ENCODE peak calls at places on chromosome 1, in eight cellular contexts. U, K, N, A, R, G, J and C are unnamed samples.

GRCh38 chr1:17239420-17239819 is 9.5 kb upstream of the PADI3 start:
- DNase-seq in G (peak), A (peak), U (no peak), N (peak), K (no peak), J (peak), R (peak), C (peak)

GRCh38 chr1:156949127-156949526 is 28.7 kb downstream of the LRRC71 start:
- DNase-seq in J (no peak), N (no peak), G (no peak), U (no peak), A (no peak), R (no peak), K (no peak), C (no peak)

GRCh38 chr1:111971396-111971795 is 18.1 kb downstream of the KCND3 start:
- DNase-seq in J (no peak), R (no peak), G (no peak), N (no peak), U (no peak), A (no peak), K (no peak), C (no peak)

GRCh38 chr1:1286313-1287261 is 6.4 kb downstream of the SCNN1D start:
- DNase-seq in R (peak), J (no peak), K (no peak), N (no peak), A (no peak), G (no peak), U (no peak), C (no peak)

GRCh38 chr1:229271448-229272120 is 673 bp downstream of the RAB4A start:
- DNase-seq in K (no peak), U (peak), N (no peak), R (no peak), A (no peak), G (peak), J (no peak), C (peak)

GRCh38 chr1:156385534-156386031 is 16.6 kb downstream of the RHBG start:
- DNase-seq in K (peak), R (peak), U (peak), A (peak), G (peak), N (peak), J (peak), C (peak)

GRCh38 chr1:208160259-208160819 is 83.8 kb downstream of the PLXNA2 start:
- DNase-seq in U (no peak), R (no peak), G (no peak), J (no peak), N (no peak), A (no peak), K (peak), C (no peak)

GRCh38 chr1:62424412-62424811 is 12.4 kb upstream of the USP1 start:
- DNase-seq in G (no peak), R (no peak), N (peak), A (no peak), K (no peak), J (no peak), U (no peak), C (no peak)

GRCh38 chr1:71399594-71399993 is 318.8 kb upstream of the ZRANB2 start:
- DNase-seq in J (no peak), G (no peak), R (no peak), K (no peak), N (no peak), A (no peak), U (no peak), C (no peak)

GRCh38 chr1:150346316-150346715 is 17.6 kb upstream of the RPRD2 start:
- DNase-seq in R (no peak), A (no peak), U (no peak), K (no peak), J (no peak), N (no peak), G (no peak), C (no peak)

GRCh38 chr1:193614817-193615216 is 428.4 kb upstream of the B3GALT2 start:
- DNase-seq in A (peak), U (no peak), N (no peak), K (no peak), J (peak), R (no peak), G (peak), C (peak)

GRCh38 chr1:169312084-169312954 is 55.3 kb downstream of the NME7 start:
- DNase-seq in U (peak), G (peak), R (peak), A (no peak), J (peak), N (no peak), K (no peak), C (peak)

GRCh38 chr1:8349473-8349865 is 31.6 kb downstream of the SLC45A1 start:
- DNase-seq in N (no peak), G (no peak), K (no peak), U (no peak), J (no peak), R (no peak), A (no peak), C (no peak)

GRCh38 chr1:143735764-143736461 is 235.9 kb downstream of the FAM72C start:
- DNase-seq in R (no peak), J (no peak), U (no peak), A (peak), N (no peak), G (no peak), K (no peak), C (peak)

GRCh38 chr1:34787461-34788420 is 5.1 kb upstream of the GJA4 start:
- DNase-seq in G (no peak), K (no peak), N (no peak), U (no peak), A (no peak), J (no peak), R (peak), C (peak)

GRCh38 chr1:25028910-25029599 is 99.0 kb upstream of the RUNX3 start:
- DNase-seq in U (no peak), N (no peak), R (no peak), J (no peak), G (no peak), K (no peak), A (peak), C (peak)

GRCh38 chr1:32753532-32754281 is 51.1 kb upstream of the SYNC start:
- DNase-seq in U (peak), J (no peak), G (peak), N (no peak), K (peak), R (peak), A (peak), C (peak)

GRCh38 chr1:67749844-67750689 is 65.1 kb downstream of the GADD45A start:
- DNase-seq in N (no peak), R (peak), G (peak), U (no peak), A (no peak), K (no peak), J (peak), C (no peak)
- H3K4me3 ChIP-seq in N (no peak), R (no peak), G (peak), U (no peak), A (no peak), K (no peak), J (peak), C (no peak)

DNA sequence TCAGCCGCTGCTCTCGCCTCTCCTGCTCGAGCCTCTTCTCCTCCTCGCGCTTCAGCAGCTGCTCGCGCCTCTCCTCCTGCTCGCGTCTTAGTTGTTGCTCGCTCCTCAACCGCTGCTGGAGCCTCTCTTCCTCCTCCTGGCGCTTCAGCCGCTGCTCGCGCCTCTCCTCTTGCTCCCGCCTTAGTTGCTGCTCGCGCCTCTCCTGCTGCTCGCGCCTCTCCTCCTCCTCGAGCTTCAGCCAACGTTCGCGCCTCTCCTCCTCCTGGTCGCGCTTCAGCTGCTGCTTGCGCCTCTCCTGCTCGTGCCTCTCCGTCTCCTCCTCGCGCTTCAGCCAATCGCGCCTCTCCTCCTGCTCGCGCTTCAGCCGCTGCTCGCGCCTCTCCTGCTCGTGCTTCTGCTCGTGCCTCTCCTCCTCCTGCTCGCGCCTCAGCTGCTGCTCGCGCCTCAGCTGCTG is 3.7 kb downstream of the TCHH start:
- DNase-seq in R (no peak), N (peak), A (peak), K (no peak), J (no peak), G (no peak), U (no peak), C (peak)
- H3K4me3 ChIP-seq in R (no peak), N (peak), A (peak), K (peak), J (peak), G (peak), U (no peak), C (peak)

DNA sequence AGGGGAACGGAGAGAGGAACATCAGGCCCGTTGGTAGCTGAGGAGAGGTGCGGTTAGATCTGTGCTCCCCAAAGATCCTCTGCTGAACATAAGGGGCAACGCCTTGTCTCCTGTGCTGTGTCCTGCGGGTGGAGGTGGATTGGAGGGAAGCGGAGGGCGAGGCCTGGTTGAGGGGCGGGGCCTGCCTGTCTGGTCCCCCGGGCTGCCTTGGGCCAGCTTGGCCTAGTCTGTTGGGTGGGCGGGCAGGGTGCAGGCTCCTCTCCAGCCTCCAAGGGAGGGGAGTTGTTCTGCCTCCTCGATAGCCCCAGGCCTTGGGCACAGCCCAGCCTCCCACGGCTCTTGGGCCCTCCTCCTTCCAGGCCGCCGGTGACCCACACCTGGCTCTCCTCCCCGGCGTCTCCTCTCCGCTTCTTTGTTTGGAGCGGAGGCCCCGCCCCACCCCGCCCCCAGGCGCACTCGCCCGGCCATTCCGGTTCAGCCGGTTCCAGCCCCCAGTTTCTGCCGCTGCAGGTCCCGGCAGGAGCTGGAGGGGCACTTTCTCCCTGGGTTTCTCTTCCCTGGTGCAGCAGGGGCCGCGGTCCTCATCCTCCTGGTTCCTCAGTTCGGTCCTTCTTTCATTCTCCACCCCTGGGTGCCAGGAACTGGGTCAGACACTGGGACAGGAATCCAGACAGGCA is 19.4 kb downstream of the PTPRF start:
- DNase-seq in G (peak), U (no peak), J (no peak), R (peak), K (no peak), A (peak), N (peak), C (peak)
- H3K4me3 ChIP-seq in G (peak), U (no peak), J (no peak), R (peak), K (peak), A (peak), N (peak), C (no peak)

DNA sequence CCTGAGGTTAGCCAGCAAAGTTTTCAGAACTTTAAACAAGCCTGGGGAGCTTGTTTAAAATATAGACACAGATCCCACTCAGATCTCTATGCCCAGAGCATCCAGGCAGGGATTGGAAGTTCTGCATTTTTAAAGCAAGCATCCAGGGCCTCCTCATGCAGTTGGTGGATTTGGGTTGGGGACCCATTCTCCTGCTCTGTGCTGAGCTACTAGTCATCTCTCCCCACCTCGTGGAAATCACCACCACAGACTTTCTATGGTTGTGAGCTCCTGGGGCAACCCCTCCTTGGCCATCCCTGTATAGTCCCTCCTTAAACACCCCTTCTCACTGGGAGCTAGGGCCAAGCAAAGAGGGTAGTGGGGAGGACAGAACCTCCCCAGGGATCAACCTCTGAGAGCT is 73.5 kb upstream of the CASZ1 start:
- DNase-seq in R (no peak), N (no peak), A (no peak), K (no peak), G (no peak), U (no peak), J (no peak), C (no peak)
- H3K4me3 ChIP-seq in R (no peak), N (no peak), A (no peak), K (no peak), G (no peak), U (no peak), J (no peak), C (no peak)

DNA sequence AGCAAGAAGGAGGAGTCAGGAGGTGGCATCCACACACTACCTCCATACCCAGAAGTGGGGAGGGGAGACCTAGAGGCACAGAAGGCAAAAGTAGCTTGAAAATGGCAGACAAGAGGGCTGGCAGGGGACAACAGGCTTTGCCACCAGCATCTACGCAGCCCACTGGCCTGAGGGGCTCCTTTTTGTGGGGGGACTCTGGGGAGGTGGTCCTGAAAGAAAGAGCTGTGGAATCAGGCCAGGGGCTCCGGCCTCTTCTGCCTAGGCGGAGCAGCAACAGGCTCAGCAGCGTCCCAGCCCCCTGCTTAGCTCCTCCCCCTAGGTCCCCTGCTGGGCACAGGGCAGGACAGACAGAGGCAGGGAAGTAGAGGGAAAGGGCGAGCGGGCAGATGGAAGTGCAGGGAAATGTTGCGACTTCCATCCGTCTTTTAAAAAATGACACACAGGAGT is 9.9 kb upstream of the LEFTY2 start:
- DNase-seq in K (no peak), N (no peak), G (no peak), J (no peak), U (no peak), R (peak), A (no peak), C (no peak)
- H3K4me3 ChIP-seq in K (no peak), N (no peak), G (no peak), J (no peak), U (no peak), R (no peak), A (no peak), C (no peak)

GRCh38 chr1:198653815-198654413 is 15.1 kb downstream of the PTPRC start:
- DNase-seq in N (no peak), G (no peak), J (no peak), U (no peak), K (no peak), A (no peak), R (no peak), C (no peak)

GRCh38 chr1:198656500-198656932 is 17.7 kb downstream of the PTPRC start:
- DNase-seq in A (no peak), R (no peak), J (no peak), N (no peak), K (no peak), G (peak), U (peak), C (peak)

GRCh38 chr1:198655464-198656121 is 16.8 kb downstream of the PTPRC start:
- DNase-seq in A (no peak), R (no peak), G (no peak), K (no peak), N (no peak), J (no peak), U (no peak), C (peak)

GRCh38 chr1:198660341-198661056 is 21.7 kb downstream of the PTPRC start:
- DNase-seq in J (no peak), G (no peak), K (no peak), N (no peak), R (no peak), U (no peak), A (peak), C (peak)

DNA sequence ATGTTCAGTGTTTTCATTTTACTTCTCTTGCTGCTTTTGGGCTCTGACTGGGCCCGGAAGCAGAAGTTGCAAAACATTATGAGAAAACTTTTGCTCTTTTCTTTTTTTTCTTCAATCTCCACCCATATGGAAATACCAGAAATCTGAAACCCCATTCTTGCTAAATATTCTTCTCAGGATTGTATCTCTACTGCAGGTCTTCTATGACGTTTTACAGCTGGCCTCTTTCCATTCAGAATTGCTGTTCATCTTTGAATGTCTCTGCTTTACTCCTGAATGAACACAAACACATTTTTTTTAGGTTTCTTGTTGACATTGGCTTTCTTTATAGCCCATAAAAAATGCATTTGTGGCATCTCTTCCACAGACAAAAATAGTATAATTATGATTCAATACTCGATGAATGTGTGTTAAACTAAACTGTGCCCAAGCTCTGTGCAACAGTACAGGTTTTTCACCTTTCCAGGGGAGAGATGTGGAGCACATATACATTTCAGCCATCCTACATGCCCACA is 18.8 kb downstream of the PTPRC start:
- DNase-seq in R (no peak), N (no peak), A (no peak), K (no peak), J (peak), G (peak), U (no peak), C (peak)
- H3K4me3 ChIP-seq in R (no peak), N (no peak), A (peak), K (no peak), J (no peak), G (peak), U (peak), C (peak)